ENCODE peak calls at places on chromosome 10, in eight cellular contexts. A, V, G, L, R, O, S and D are unnamed samples. For H3K4me1, the result is how much of the 10 kb centered on the place peaks cover.

GRCh38 chr10:75469018-75469616 is 37.7 kb downstream of the LRMDA start:
- DNase-seq in O (peak), R (no peak), V (peak), S (peak), L (peak), A (no peak), G (peak), D (peak)

GRCh38 chr10:100146875-100147665 is 38.8 kb downstream of the ERLIN1 start:
- DNase-seq in L (no peak), O (no peak), R (no peak), S (peak), V (no peak), G (no peak), A (no peak), D (no peak)

GRCh38 chr10:89156161-89156560 is 51.0 kb downstream of the CH25H start:
- DNase-seq in A (no peak), R (no peak), L (no peak), O (no peak), G (no peak), S (no peak), V (no peak), D (no peak)

GRCh38 chr10:75508239-75508813 is 76.9 kb downstream of the LRMDA start:
- DNase-seq in G (peak), L (no peak), V (no peak), A (peak), O (no peak), R (no peak), S (peak), D (no peak)

GRCh38 chr10:484925-485661 is 204.4 kb downstream of the DIP2C start:
- DNase-seq in S (no peak), G (peak), O (peak), L (no peak), V (peak), R (no peak), A (no peak), D (peak)

GRCh38 chr10:132700168-132701098 is 85.5 kb downstream of the NKX6-2 start:
- DNase-seq in V (peak), A (no peak), S (peak), O (peak), R (no peak), G (peak), L (peak), D (peak)

GRCh38 chr10:84261236-84261635 is 16.4 kb downstream of the RGR start:
- DNase-seq in V (no peak), G (no peak), L (no peak), R (no peak), O (no peak), A (no peak), S (no peak), D (peak)

GRCh38 chr10:42982886-42983594 is 93.8 kb upstream of the RET start:
- DNase-seq in G (peak), L (no peak), V (no peak), A (peak), R (no peak), O (no peak), S (no peak), D (peak)

GRCh38 chr10:78861456-78862327 is 207.1 kb upstream of the ZMIZ1 start:
- DNase-seq in O (no peak), V (no peak), A (no peak), L (no peak), R (no peak), S (peak), G (no peak), D (peak)

GRCh38 chr10:80408198-80409085 is at the start of gene PRXL2A:
- DNase-seq in R (peak), O (peak), A (peak), V (peak), S (peak), L (peak), G (peak), D (peak)

GRCh38 chr10:101974091-101974799 is 81.7 kb downstream of the ARMH3 start:
- DNase-seq in S (no peak), G (peak), O (no peak), V (no peak), R (no peak), L (no peak), A (no peak), D (no peak)

GRCh38 chr10:128017825-128018224 is 108.4 kb downstream of the MKI67 start:
- DNase-seq in R (no peak), V (no peak), G (no peak), S (no peak), O (no peak), A (no peak), L (no peak), D (no peak)

GRCh38 chr10:114285961-114286441 is 46.9 kb downstream of the VWA2 start:
- DNase-seq in A (no peak), O (no peak), V (peak), S (no peak), L (no peak), R (no peak), G (peak), D (no peak)

GRCh38 chr10:3476640-3477448 is 304.3 kb upstream of the PITRM1 start:
- DNase-seq in V (no peak), R (no peak), O (no peak), A (no peak), G (no peak), L (no peak), S (no peak), D (no peak)

GRCh38 chr10:5563991-5564536 is 39.3 kb downstream of the CALML3 start:
- DNase-seq in G (peak), V (peak), O (no peak), L (no peak), A (no peak), R (no peak), S (peak), D (no peak)

GRCh38 chr10:91683976-91684375 is 51.1 kb upstream of the PPP1R3C start:
- DNase-seq in V (no peak), O (no peak), R (no peak), G (peak), S (peak), L (no peak), A (no peak), D (no peak)

GRCh38 chr10:115432188-115432819 is 339.1 kb downstream of the ATRNL1 start:
- DNase-seq in G (peak), O (no peak), L (no peak), V (no peak), S (peak), R (no peak), A (no peak), D (no peak)

GRCh38 chr10:124588736-124589451 is 127.3 kb downstream of the LHPP start:
- DNase-seq in S (peak), R (no peak), V (no peak), G (peak), O (peak), A (peak), L (peak), D (peak)

GRCh38 chr10:122911889-122912484 is 1.6 kb downstream of the FAM24A start:
- DNase-seq in V (no peak), G (peak), R (peak), L (no peak), A (peak), O (peak), S (peak), D (peak)

GRCh38 chr10:133520193-133520738 is 6.9 kb upstream of the CYP2E1 start:
- DNase-seq in A (peak), V (peak), O (peak), G (peak), R (no peak), L (peak), S (peak), D (peak)

GRCh38 chr10:73168486-73168844 is 546 bp downstream of the FAM149B1 start:
- DNase-seq in L (no peak), R (no peak), S (no peak), A (no peak), G (peak), V (no peak), O (no peak), D (no peak)

GRCh38 chr10:23556727-23557440 is 118.0 kb downstream of the OTUD1 start:
- DNase-seq in V (no peak), L (no peak), S (no peak), O (no peak), G (no peak), R (no peak), A (no peak), D (no peak)

GRCh38 chr10:124671486-124672075 is 72.6 kb downstream of the FAM53B start:
- DNase-seq in G (peak), R (peak), L (no peak), A (no peak), O (no peak), S (peak), V (peak), D (no peak)

GRCh38 chr10:129764011-129764900 is 199.8 kb downstream of the EBF3 start:
- DNase-seq in G (peak), L (peak), S (no peak), V (peak), A (no peak), O (peak), R (no peak), D (peak)

GRCh38 chr10:11208908-11209809 is 191.5 kb downstream of the CELF2 start:
- DNase-seq in A (no peak), R (no peak), O (no peak), V (no peak), S (no peak), G (no peak), L (no peak), D (no peak)

GRCh38 chr10:61793760-61794713 is 107.5 kb upstream of the ARID5B start:
- DNase-seq in L (no peak), V (no peak), R (no peak), O (no peak), G (peak), S (no peak), A (no peak), D (no peak)

GRCh38 chr10:51176976-51177690 is 102.8 kb downstream of the PRKG1 start:
- DNase-seq in V (no peak), L (no peak), G (peak), S (peak), R (no peak), A (no peak), O (no peak), D (no peak)

GRCh38 chr10:57925045-57925444 is 342.6 kb downstream of the IPMK start:
- DNase-seq in R (no peak), A (no peak), G (no peak), S (no peak), V (no peak), L (no peak), O (no peak), D (peak)

GRCh38 chr10:106555599-106555998 is 608.9 kb downstream of the SORCS1 start:
- DNase-seq in R (no peak), G (no peak), O (no peak), L (no peak), S (no peak), A (no peak), V (no peak), D (no peak)

GRCh38 chr10:62063795-62064472 is 162.4 kb downstream of the ARID5B start:
- DNase-seq in R (no peak), O (no peak), G (peak), A (no peak), L (peak), S (peak), V (no peak), D (no peak)

GRCh38 chr10:5496261-5497250 is 2.8 kb downstream of the CALML5 start:
- DNase-seq in R (no peak), S (no peak), V (no peak), G (peak), L (no peak), O (no peak), A (no peak), D (no peak)

GRCh38 chr10:100997364-100998182 is 2.0 kb upstream of the LZTS2 start:
- DNase-seq in O (peak), S (peak), G (peak), L (peak), V (peak), A (peak), R (peak), D (peak)

GRCh38 chr10:69382382-69383117 is 34.2 kb downstream of the TACR2 start:
- DNase-seq in L (no peak), R (no peak), V (no peak), S (peak), G (peak), O (no peak), A (no peak), D (no peak)

GRCh38 chr10:104146871-104147270 is 24.9 kb downstream of the SFR1 start:
- DNase-seq in G (no peak), V (no peak), L (no peak), R (no peak), S (no peak), O (no peak), A (no peak), D (no peak)

GRCh38 chr10:63534723-63535122 is 13.5 kb downstream of the REEP3 start:
- DNase-seq in S (no peak), G (peak), O (no peak), L (no peak), R (no peak), A (no peak), V (no peak), D (no peak)

GRCh38 chr10:75860009-75860408 is 428.6 kb downstream of the LRMDA start:
- DNase-seq in V (no peak), R (no peak), G (no peak), S (no peak), A (no peak), O (peak), L (peak), D (no peak)

GRCh38 chr10:35451103-35452016 is 115.1 kb downstream of the CCNY start:
- DNase-seq in S (peak), L (no peak), O (no peak), R (no peak), V (no peak), G (no peak), A (no peak), D (no peak)

GRCh38 chr10:35448687-35449662 is 112.7 kb downstream of the CCNY start:
- DNase-seq in O (peak), A (no peak), R (no peak), L (no peak), S (peak), V (no peak), G (no peak), D (no peak)

GRCh38 chr10:35452847-35453246 is 116.5 kb downstream of the CCNY start:
- DNase-seq in A (no peak), G (no peak), O (no peak), L (no peak), R (no peak), S (no peak), V (no peak), D (no peak)

GRCh38 chr10:35447693-35448407 is 111.5 kb downstream of the CCNY start:
- DNase-seq in G (no peak), A (peak), L (no peak), R (no peak), V (no peak), S (peak), O (peak), D (peak)

DNA sequence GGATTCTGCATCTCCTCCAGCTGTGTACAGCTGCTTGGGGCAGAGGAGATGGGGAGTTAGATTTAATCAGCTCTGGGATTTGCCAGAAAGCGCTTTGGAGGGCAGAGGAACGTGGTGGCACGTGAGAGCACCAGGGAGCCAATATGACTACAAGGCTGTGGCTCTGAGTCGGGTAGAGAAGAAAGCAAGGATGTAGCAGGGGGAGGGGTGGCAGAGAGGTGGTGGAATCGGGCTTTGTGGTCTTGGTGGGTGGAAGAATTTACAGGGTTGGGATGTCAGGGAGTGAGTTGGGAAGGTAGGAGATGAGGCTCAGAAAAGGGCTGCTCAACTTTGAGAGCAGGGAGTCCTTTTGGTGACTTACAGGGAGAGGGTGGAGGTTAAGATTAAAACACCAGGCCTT is 113.6 kb downstream of the CCNY start:
- DNase-seq in S (no peak), O (no peak), G (no peak), V (no peak), A (no peak), R (no peak), L (no peak), D (no peak)
- H3K4me1 ChIP-seq in S (under half), O (half or more), G (half or more), V (half or more), A (under half), R (under half), L (under half), D (under half)

GRCh38 chr10:110502851-110503301 is 5.2 kb downstream of the DUSP5 start:
- DNase-seq in G (peak), V (peak), S (peak), A (peak), L (peak), O (peak), R (no peak), D (peak)
- H3K4me3 ChIP-seq in G (peak), V (no peak), S (no peak), A (no peak), L (no peak), O (no peak), R (no peak), D (no peak)

GRCh38 chr10:87930141-87930540 is 66.7 kb downstream of the PTEN start:
- DNase-seq in G (no peak), A (peak), S (no peak), R (no peak), L (no peak), O (no peak), V (no peak), D (no peak)

GRCh38 chr10:87925570-87925969 is 62.1 kb downstream of the PTEN start:
- DNase-seq in V (no peak), G (no peak), S (peak), O (no peak), R (no peak), L (no peak), A (no peak), D (no peak)

GRCh38 chr10:87923233-87923632 is 59.8 kb downstream of the PTEN start:
- DNase-seq in S (no peak), L (no peak), A (no peak), R (no peak), V (no peak), G (no peak), O (no peak), D (no peak)

GRCh38 chr10:87928996-87929395 is 65.6 kb downstream of the PTEN start:
- DNase-seq in A (no peak), R (no peak), O (no peak), S (no peak), V (no peak), G (no peak), L (no peak), D (no peak)

DNA sequence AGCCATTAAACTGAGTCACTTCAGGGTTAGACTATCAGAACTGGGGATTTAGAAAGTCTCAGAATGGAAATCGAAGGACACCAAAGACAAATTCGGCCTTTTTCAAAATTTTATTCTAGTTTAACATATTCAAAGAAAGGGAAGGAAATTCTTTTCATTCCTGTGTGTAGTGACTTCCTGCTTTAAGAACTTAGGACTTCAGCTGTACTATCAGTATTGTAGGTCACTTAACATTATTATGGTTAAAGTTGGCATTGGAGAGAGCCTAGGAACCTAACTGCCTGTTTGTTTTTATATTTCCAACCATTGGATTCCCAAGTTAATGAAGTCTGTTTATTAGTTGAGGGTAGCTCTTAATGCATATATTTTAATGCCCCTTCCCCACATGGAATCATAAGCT is 63.7 kb downstream of the PTEN start:
- DNase-seq in O (no peak), L (no peak), R (no peak), V (no peak), S (peak), G (no peak), A (no peak), D (no peak)
- H3K4me1 ChIP-seq in O (half or more), L (under half), R (under half), V (under half), S (under half), G (under half), A (under half), D (under half)

GRCh38 chr10:93995182-93995581 is 1.5 kb downstream of the PLCE1 start:
- DNase-seq in V (no peak), L (no peak), O (no peak), G (no peak), R (no peak), S (no peak), A (no peak), D (no peak)
- H3K4me3 ChIP-seq in V (no peak), L (no peak), O (no peak), G (no peak), R (no peak), S (no peak), A (peak), D (peak)

GRCh38 chr10:88115406-88115805 is 252.0 kb downstream of the PTEN start:
- DNase-seq in G (no peak), V (no peak), S (no peak), L (no peak), A (no peak), O (no peak), R (no peak), D (no peak)
- H3K4me1 ChIP-seq in G (under half), V (under half), S (under half), L (under half), A (under half), O (under half), R (under half), D (under half)

GRCh38 chr10:77583527-77583926 is 54.1 kb downstream of the KCNMA1 start:
- DNase-seq in R (no peak), V (no peak), O (no peak), A (no peak), L (no peak), S (no peak), G (peak), D (no peak)

GRCh38 chr10:77580500-77580899 is 57.1 kb downstream of the KCNMA1 start:
- DNase-seq in A (peak), V (no peak), S (no peak), L (no peak), G (no peak), O (no peak), R (no peak), D (no peak)

GRCh38 chr10:77581738-77582137 is 55.9 kb downstream of the KCNMA1 start:
- DNase-seq in R (no peak), L (no peak), S (no peak), V (no peak), O (no peak), G (no peak), A (no peak), D (no peak)

GRCh38 chr10:77578583-77579227 is 58.9 kb downstream of the KCNMA1 start:
- DNase-seq in R (no peak), G (peak), V (no peak), L (no peak), S (no peak), A (no peak), O (no peak), D (no peak)

GRCh38 chr10:77582710-77583115 is 54.9 kb downstream of the KCNMA1 start:
- DNase-seq in O (peak), S (peak), L (no peak), R (no peak), A (peak), G (peak), V (no peak), D (no peak)
- H3K4me3 ChIP-seq in O (no peak), S (no peak), L (no peak), R (no peak), A (no peak), G (no peak), V (no peak), D (no peak)

DNA sequence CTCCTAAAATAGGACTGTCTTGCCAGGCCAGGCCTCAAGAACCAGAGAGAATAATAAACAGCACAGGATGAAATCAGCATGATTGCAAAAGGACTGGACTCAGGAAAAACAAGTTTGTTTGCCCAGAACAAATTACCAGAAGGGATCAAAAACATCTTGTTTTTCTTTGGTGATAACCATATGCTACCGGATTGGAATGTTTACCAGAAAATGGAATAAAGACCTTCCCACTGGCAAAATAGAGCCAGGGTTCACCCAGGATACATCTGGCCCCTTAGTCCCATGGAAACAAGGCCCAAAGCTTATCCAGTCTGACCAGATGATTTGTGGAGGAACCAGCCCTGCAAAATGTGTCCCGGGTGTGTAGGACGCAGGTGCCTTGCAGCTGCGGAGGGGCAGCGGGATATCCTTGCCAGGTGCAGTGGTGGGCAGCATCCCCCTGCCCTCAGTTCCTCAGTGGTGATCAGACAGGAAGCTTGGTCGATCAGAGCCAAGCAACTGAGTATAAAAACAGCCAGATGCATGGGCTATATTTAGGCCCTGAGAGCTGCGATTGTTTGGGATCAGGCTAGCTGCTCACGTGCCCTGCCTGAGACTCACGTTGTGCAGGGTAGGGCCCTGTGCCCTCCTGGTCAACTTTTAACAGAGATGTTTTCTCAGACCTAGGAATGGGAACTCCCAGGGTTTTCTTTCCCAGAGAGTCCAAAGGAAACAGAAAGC is 4.6 kb upstream of the ZNF22 start:
- DNase-seq in S (peak), G (peak), V (no peak), A (no peak), O (peak), R (no peak), L (peak), D (no peak)
- H3K4me1 ChIP-seq in S (under half), G (half or more), V (half or more), A (under half), O (under half), R (under half), L (under half), D (under half)